ENCODE peak calls at places on chromosomes 13 and 19, in seven cellular contexts. K is nephron progenitor cell, T is coronary artery, J is heart right ventricle, M is uterus, O is AG10803, F is neural crest cell. I is an unnamed sample.
A peak's percentile ranks its signal among the peaks of the same experiment; 100 is the strongest.

GRCh38 chr19:2798733-2799132 is 13.4 kb downstream of the THOP1 start:
- DNase-seq in K (no peak), T (no peak), J (peak; percentile 79), M (no peak), O (no peak), F (no peak), I (no peak)

GRCh38 chr13:56352356-56352755 is 788.4 kb upstream of the PRR20A start:
- DNase-seq in K (no peak), T (no peak), J (no peak), M (no peak), O (no peak), F (no peak), I (no peak)

GRCh38 chr13:47903836-47904235 is 97.2 kb downstream of the SUCLA2 start:
- DNase-seq in K (no peak), T (no peak), J (no peak), M (no peak), O (peak; percentile 66), F (no peak), I (no peak)

GRCh38 chr13:73230714-73231113 is 171.9 kb downstream of the KLF5 start:
- DNase-seq in K (no peak), T (no peak), J (no peak), M (no peak), O (peak; percentile 33), F (no peak), I (no peak)

GRCh38 chr13:36297259-36297599 is 385 bp downstream of the CCDC169 start:
- DNase-seq in K (no peak), T (no peak), J (no peak), M (no peak), O (peak; percentile 32), F (no peak), I (peak; percentile 32)

GRCh38 chr19:53254451-53255341 is at the start of gene ZNF677:
- DNase-seq in K (peak; percentile 79), T (peak; percentile 90), J (peak; percentile 94), M (peak; percentile 91), O (peak; percentile 89), F (peak; percentile 62), I (peak; percentile 52)

GRCh38 chr19:12872941-12873890 is 8.0 kb downstream of the DNASE2 start:
- DNase-seq in K (peak; percentile 41), T (no peak), J (peak; percentile 24), M (no peak), O (peak; percentile 30), F (no peak), I (peak; percentile 63)

GRCh38 chr13:100658363-100658762 is 16.2 kb downstream of the TMTC4 start:
- DNase-seq in K (no peak), T (no peak), J (no peak), M (no peak), O (no peak), F (no peak), I (no peak)

GRCh38 chr19:16579381-16579780 is 7.2 kb upstream of the SLC35E1 start:
- DNase-seq in K (no peak), T (no peak), J (no peak), M (no peak), O (no peak), F (no peak), I (no peak)

GRCh38 chr13:46554971-46555370 is 2.0 kb downstream of the LRCH1 start:
- DNase-seq in K (no peak), T (no peak), J (no peak), M (no peak), O (peak; percentile 33), F (no peak), I (no peak)

GRCh38 chr13:94712812-94713555 is 639 bp upstream of the SOX21 start:
- DNase-seq in K (peak; percentile 68), T (no peak), J (no peak), M (no peak), O (peak; percentile 59), F (peak; percentile 52), I (peak; percentile 13)

GRCh38 chr19:13817615-13818371 is 22.6 kb downstream of the ZSWIM4 start:
- DNase-seq in K (peak; percentile 75), T (no peak), J (no peak), M (no peak), O (no peak), F (peak; percentile 50), I (no peak)

GRCh38 chr19:3557461-3558248 is at the start of gene MFSD12:
- DNase-seq in K (peak; percentile 96), T (peak; percentile 93), J (peak; percentile 94), M (peak; percentile 91), O (peak; percentile 88), F (peak; percentile 93), I (peak; percentile 100)

GRCh38 chr13:94481966-94482365 is 2.5 kb upstream of the DCT start:
- DNase-seq in K (no peak), T (no peak), J (no peak), M (no peak), O (peak; percentile 66), F (no peak), I (no peak)

GRCh38 chr19:42421591-42422031 is 5.6 kb downstream of the LIPE start:
- DNase-seq in K (no peak), T (no peak), J (peak; percentile 51), M (peak; percentile 60), O (no peak), F (no peak), I (no peak)

GRCh38 chr19:45908956-45909355 is 5.6 kb downstream of the NANOS2 start:
- DNase-seq in K (no peak), T (no peak), J (no peak), M (no peak), O (no peak), F (no peak), I (no peak)

GRCh38 chr19:1967087-1967608 is 26.2 kb downstream of the CSNK1G2 start:
- DNase-seq in K (no peak), T (no peak), J (no peak), M (no peak), O (no peak), F (no peak), I (no peak)

GRCh38 chr13:30776661-30777060 is 41.3 kb downstream of the ALOX5AP start:
- DNase-seq in K (no peak), T (no peak), J (no peak), M (no peak), O (no peak), F (no peak), I (no peak)

GRCh38 chr19:16702123-16702522 is 17.5 kb upstream of the NWD1 start:
- DNase-seq in K (no peak), T (no peak), J (peak; percentile 68), M (no peak), O (peak; percentile 81), F (no peak), I (no peak)

GRCh38 chr13:110280996-110281688 is 25.8 kb downstream of the COL4A1 start:
- DNase-seq in K (no peak), T (no peak), J (no peak), M (peak; percentile 74), O (no peak), F (no peak), I (no peak)

GRCh38 chr13:40755082-40755755 is 15.8 kb downstream of the MRPS31 start:
- DNase-seq in K (no peak), T (no peak), J (no peak), M (no peak), O (no peak), F (no peak), I (no peak)

GRCh38 chr13:40749327-40749726 is 21.7 kb downstream of the MRPS31 start:
- DNase-seq in K (no peak), T (no peak), J (no peak), M (no peak), O (no peak), F (no peak), I (no peak)
- TF ChIP-seq CTCF in K (no peak), T (no peak), J (peak; percentile 18), M (no peak), O (no peak), F (peak; percentile 35), I (no peak)

GRCh38 chr13:33129094-33129832 is 113.0 kb downstream of the KL start:
- DNase-seq in K (no peak), T (no peak), J (peak; percentile 36), M (no peak), O (no peak), F (no peak), I (no peak)

GRCh38 chr13:33129886-33130285 is 113.7 kb downstream of the KL start:
- DNase-seq in K (no peak), T (no peak), J (no peak), M (no peak), O (no peak), F (no peak), I (no peak)

GRCh38 chr13:33128134-33128533 is 111.9 kb downstream of the KL start:
- DNase-seq in K (no peak), T (no peak), J (no peak), M (no peak), O (no peak), F (no peak), I (no peak)

GRCh38 chr13:33125821-33126570 is 109.8 kb downstream of the KL start:
- DNase-seq in K (no peak), T (no peak), J (peak; percentile 80), M (peak; percentile 86), O (peak; percentile 97), F (no peak), I (no peak)

GRCh38 chr13:33126909-33127607 is 110.8 kb downstream of the KL start:
- DNase-seq in K (no peak), T (no peak), J (no peak), M (no peak), O (peak; percentile 34), F (no peak), I (no peak)
- TF ChIP-seq CTCF in K (no peak), T (no peak), J (peak; percentile 16), M (no peak), O (peak; percentile 37), F (no peak), I (no peak)

GRCh38 chr19:11102944-11103343 is 13.7 kb downstream of the LDLR start:
- DNase-seq in K (no peak), T (no peak), J (no peak), M (no peak), O (no peak), F (no peak), I (no peak)

GRCh38 chr19:11111771-11112144 is 22.5 kb downstream of the LDLR start:
- DNase-seq in K (no peak), T (no peak), J (no peak), M (no peak), O (no peak), F (no peak), I (no peak)

GRCh38 chr19:11105014-11105636 is 15.9 kb downstream of the LDLR start:
- DNase-seq in K (no peak), T (no peak), J (no peak), M (no peak), O (no peak), F (no peak), I (no peak)

GRCh38 chr19:11111117-11111770 is 22.0 kb downstream of the LDLR start:
- DNase-seq in K (no peak), T (no peak), J (no peak), M (no peak), O (no peak), F (no peak), I (no peak)

DNA sequence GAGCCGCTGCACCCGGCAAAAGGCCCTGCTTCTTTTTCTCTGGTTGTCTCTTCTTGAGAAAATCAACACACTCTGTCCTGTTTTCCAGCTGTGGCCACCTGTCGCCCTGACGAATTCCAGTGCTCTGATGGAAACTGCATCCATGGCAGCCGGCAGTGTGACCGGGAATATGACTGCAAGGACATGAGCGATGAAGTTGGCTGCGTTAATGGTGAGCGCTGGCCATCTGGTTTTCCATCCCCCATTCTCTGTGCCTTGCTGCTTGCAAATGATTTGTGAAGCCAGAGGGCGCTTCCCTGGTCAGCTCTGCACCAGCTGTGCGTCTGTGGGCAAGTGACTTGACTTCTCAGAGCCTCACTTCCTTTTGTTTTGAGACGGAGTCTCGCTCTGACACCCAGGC is 17.2 kb downstream of the LDLR start:
- DNase-seq in K (no peak), T (no peak), J (peak; percentile 56), M (no peak), O (no peak), F (no peak), I (no peak)
- TF ChIP-seq CTCF in K (no peak), T (no peak), J (no peak), M (no peak), O (no peak), F (no peak), I (no peak)

GRCh38 chr19:628168-628567 is 5.2 kb downstream of the POLRMT start:
- DNase-seq in K (peak; percentile 43), T (no peak), J (no peak), M (no peak), O (no peak), F (no peak), I (no peak)
- TF ChIP-seq CTCF in K (no peak), T (no peak), J (peak; percentile 38), M (no peak), O (peak; percentile 28), F (peak; percentile 46), I (peak; percentile 19)

I was measured in GM20000.